ENCODE peak calls at places on chromosomes 1 and 21, in six cellular contexts. U, K, X, D, E and B are unnamed samples.
A peak's percentile ranks its signal among the peaks of the same experiment; 100 is the strongest.

GRCh38 chr1:8987881-8988617 is 38.2 kb downstream of the SLC2A7 start:
- DNase-seq in D (peak; percentile 65), K (peak; percentile 77), U (no peak), X (peak; percentile 51), E (peak; percentile 72), B (peak; percentile 59)

GRCh38 chr1:111857251-111857651 is 101.5 kb downstream of the DDX20 start:
- DNase-seq in D (peak; percentile 30), K (no peak), X (peak; percentile 53), U (no peak), E (no peak), B (no peak)

GRCh38 chr1:81554534-81554933 is 246.2 kb upstream of the ADGRL2 start:
- DNase-seq in X (no peak), U (no peak), E (no peak), D (no peak), K (no peak), B (no peak)

GRCh38 chr1:44780583-44781121 is 5.3 kb downstream of the RPS8 start:
- DNase-seq in U (no peak), K (no peak), X (no peak), E (no peak), D (no peak), B (no peak)

GRCh38 chr1:216997831-216998230 is 274.6 kb upstream of the ESRRG start:
- DNase-seq in E (no peak), X (no peak), U (no peak), K (no peak), D (no peak), B (no peak)

GRCh38 chr1:18805925-18806849 is 53.3 kb downstream of the TAS1R2 start:
- DNase-seq in U (no peak), D (no peak), E (no peak), K (no peak), X (no peak), B (no peak)

GRCh38 chr21:33884361-33885157 is 31.0 kb downstream of the ATP5PO start:
- DNase-seq in U (no peak), E (peak; percentile 34), K (no peak), D (no peak), X (no peak), B (no peak)

GRCh38 chr21:31279986-31280385 is 64.1 kb downstream of the TIAM1 start:
- DNase-seq in E (no peak), U (no peak), D (no peak), X (no peak), K (no peak), B (no peak)

GRCh38 chr1:30515746-30516504 is 207.5 kb downstream of the MATN1 start:
- DNase-seq in E (no peak), D (no peak), X (no peak), K (no peak), U (no peak), B (peak; percentile 4)

GRCh38 chr1:216815239-216815955 is 92.2 kb upstream of the ESRRG start:
- DNase-seq in K (no peak), E (no peak), D (peak; percentile 8), U (no peak), X (peak; percentile 42), B (no peak)

GRCh38 chr1:232553050-232553754 is 76.7 kb downstream of the SIPA1L2 start:
- DNase-seq in E (peak; percentile 85), D (no peak), U (no peak), K (no peak), X (no peak), B (peak; percentile 30)

GRCh38 chr1:64917328-64917861 is 49.0 kb downstream of the JAK1 start:
- DNase-seq in X (no peak), D (no peak), U (peak; percentile 94), K (peak; percentile 39), E (peak; percentile 91), B (peak; percentile 48)

GRCh38 chr1:214719207-214719606 is 116.2 kb downstream of the CENPF start:
- DNase-seq in E (no peak), K (no peak), U (no peak), D (no peak), X (no peak), B (no peak)

GRCh38 chr1:58572691-58573090 is 4.4 kb downstream of the TACSTD2 start:
- DNase-seq in D (no peak), E (no peak), X (peak; percentile 78), U (no peak), K (no peak), B (peak; percentile 55)
- H3K4me3 ChIP-seq in D (no peak overlapping the region), E (no peak overlapping the region), X (no peak overlapping the region), U (no peak overlapping the region), K (no peak overlapping the region), B (no peak overlapping the region)

GRCh38 chr1:74716822-74717221 is 16.0 kb downstream of the CRYZ start:
- DNase-seq in E (no peak), D (no peak), X (no peak), K (no peak), U (no peak), B (no peak)

GRCh38 chr1:74715806-74716205 is 17.0 kb downstream of the CRYZ start:
- DNase-seq in D (no peak), K (no peak), U (no peak), E (no peak), X (no peak), B (no peak)

GRCh38 chr1:74714429-74715362 is 18.2 kb downstream of the CRYZ start:
- DNase-seq in D (no peak), U (no peak), X (no peak), K (no peak), E (no peak), B (no peak)

GRCh38 chr1:74713849-74714248 is 19.0 kb downstream of the CRYZ start:
- DNase-seq in E (no peak), D (no peak), U (no peak), K (no peak), X (no peak), B (no peak)

GRCh38 chr1:74717626-74718025 is 15.2 kb downstream of the CRYZ start:
- DNase-seq in X (no peak), U (no peak), E (no peak), D (no peak), K (no peak), B (no peak)
- H3K4me1 ChIP-seq in X (no peaks in the 10 kb centered on the region), U (peaks cover 6% of the 10 kb centered on the region), E (peaks cover 22% of the 10 kb centered on the region), D (no peaks in the 10 kb centered on the region), K (no peaks in the 10 kb centered on the region), B (no peaks in the 10 kb centered on the region)

DNA sequence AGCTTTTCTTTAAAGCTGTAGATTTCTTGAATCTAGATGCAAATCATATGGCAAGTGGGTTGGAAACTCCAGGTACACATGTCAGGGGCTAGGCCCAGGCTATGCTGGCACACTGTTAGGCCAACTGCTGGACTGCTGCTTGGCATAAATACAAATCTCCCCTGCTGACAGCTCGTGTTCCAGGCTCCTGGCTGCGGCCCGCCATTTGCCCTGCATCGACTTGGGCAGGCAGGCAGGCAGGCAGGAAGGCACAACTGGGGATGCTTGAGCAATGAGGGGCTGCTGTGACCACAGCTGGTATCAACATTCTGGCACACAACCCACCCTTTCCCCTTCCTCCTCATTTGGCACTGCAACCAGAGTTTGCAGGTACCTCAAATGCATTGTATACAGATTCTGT is 53.2 kb downstream of the SAMSN1 start:
- DNase-seq in X (no peak), K (no peak), U (no peak), E (no peak), D (peak; percentile 48), B (no peak)
- TF ChIP-seq POLR2AphosphoS5 in X (no peak), K (no peak), U (no peak), E (no peak), D (no peak), B (no peak)

GRCh38 chr1:25033030-25033827 is 103.2 kb upstream of the RUNX3 start:
- DNase-seq in U (no peak), E (no peak), D (no peak), K (no peak), X (no peak), B (no peak)

GRCh38 chr1:25028910-25029599 is 99.0 kb upstream of the RUNX3 start:
- DNase-seq in D (no peak), K (no peak), U (no peak), X (no peak), E (no peak), B (no peak)

GRCh38 chr1:25031601-25031965 is 101.5 kb upstream of the RUNX3 start:
- DNase-seq in U (no peak), E (no peak), K (no peak), X (no peak), D (no peak), B (no peak)

GRCh38 chr1:25031966-25032667 is 102.0 kb upstream of the RUNX3 start:
- DNase-seq in E (peak; percentile 76), X (peak; percentile 88), U (no peak), D (no peak), K (no peak), B (peak; percentile 81)

DNA sequence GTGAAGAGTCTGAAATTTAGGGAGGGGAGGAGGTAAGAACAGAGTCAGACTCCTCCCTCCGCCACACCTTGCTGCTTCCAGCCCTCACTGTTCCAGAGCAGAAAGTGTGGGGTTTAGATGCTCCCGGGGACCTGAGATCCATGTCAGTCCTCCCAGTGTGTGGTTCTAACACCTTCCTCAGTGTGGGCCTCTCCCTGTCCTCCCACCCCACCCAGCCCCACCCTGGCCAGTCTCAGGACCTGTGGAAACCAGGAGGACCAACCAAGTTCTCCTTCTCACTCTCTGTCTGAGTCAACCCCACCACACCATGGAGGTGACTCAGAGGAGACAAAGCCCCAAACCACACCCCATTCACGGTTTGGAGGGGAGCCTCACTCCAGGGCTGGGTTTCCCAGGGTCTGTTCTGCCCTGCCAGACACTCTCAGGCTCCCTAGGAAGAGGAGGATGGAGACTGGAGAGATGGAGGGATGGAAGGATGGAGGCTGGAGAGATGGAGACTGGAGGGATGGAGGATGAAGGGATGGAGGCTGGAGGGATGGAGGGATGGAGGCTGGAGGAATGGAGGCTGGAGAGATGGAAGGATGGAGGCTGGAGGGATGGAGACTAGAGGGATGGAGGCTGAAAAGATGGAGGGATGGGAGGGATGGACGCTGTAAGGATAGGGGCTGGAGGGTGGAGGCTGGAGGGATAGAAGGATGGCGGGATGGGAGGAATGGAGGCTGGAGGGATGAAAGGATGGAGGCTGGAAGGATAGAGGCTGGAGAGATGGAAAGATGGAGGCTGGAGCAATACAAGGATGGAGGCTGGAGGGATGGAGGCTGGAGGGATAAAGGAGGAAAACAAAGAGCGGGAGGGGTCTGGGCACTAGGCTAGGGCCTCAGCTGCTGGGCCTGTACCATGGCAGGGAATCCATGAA is 100.9 kb upstream of the RUNX3 start:
- DNase-seq in K (no peak), X (no peak), D (no peak), U (no peak), E (no peak), B (no peak)
- H3K4me3 ChIP-seq in K (no peak overlapping the region), X (no peak overlapping the region), D (no peak overlapping the region), U (no peak overlapping the region), E (no peak overlapping the region), B (no peak overlapping the region)